ENCODE peak calls at places on chromosomes 4 and X, in six cellular contexts. D, O, N, R, I and Q are unnamed samples.
A peak's percentile ranks its signal among the peaks of the same experiment; 100 is the strongest.

GRCh38 chr4:105050896-105051295 is 95.8 kb upstream of the TET2 start:
- DNase-seq in D (no peak), O (no peak), N (no peak), R (no peak), I (no peak), Q (no peak)

GRCh38 chrX:106949366-106949765 is 29.2 kb downstream of the CLDN2 start:
- DNase-seq in D (no peak), O (no peak), N (no peak), R (no peak), I (no peak), Q (no peak)

GRCh38 chr4:24850669-24851068 is 55.3 kb downstream of the SOD3 start:
- DNase-seq in D (no peak), O (no peak), N (no peak), R (peak; percentile 81), I (no peak), Q (peak; percentile 70)

GRCh38 chr4:2069986-2070385 is 10.9 kb downstream of the NAT8L start:
- DNase-seq in D (no peak), O (no peak), N (no peak), R (peak; percentile 60), I (no peak), Q (no peak)

GRCh38 chr4:123945301-123945700 is 548.7 kb downstream of the SPRY1 start:
- DNase-seq in D (no peak), O (no peak), N (no peak), R (no peak), I (no peak), Q (no peak)

GRCh38 chr4:83011779-83012630 is 1.4 kb upstream of the LIN54 start:
- DNase-seq in D (peak; percentile 61), O (no peak), N (peak; percentile 42), R (peak; percentile 70), I (peak; percentile 27), Q (peak; percentile 81)

GRCh38 chr4:152458801-152459302 is 77.0 kb downstream of the FBXW7 start:
- DNase-seq in D (no peak), O (peak; percentile 4), N (no peak), R (no peak), I (no peak), Q (no peak)

GRCh38 chr4:110620352-110621327 is 2.2 kb downstream of the PITX2 start:
- DNase-seq in D (peak; percentile 72), O (no peak), N (no peak), R (no peak), I (no peak), Q (peak; percentile 74)

GRCh38 chrX:24846551-24847170 is 152.9 kb downstream of the POLA1 start:
- DNase-seq in D (no peak), O (no peak), N (no peak), R (no peak), I (no peak), Q (no peak)

GRCh38 chr4:186840771-186841301 is 117.2 kb upstream of the FAT1 start:
- DNase-seq in D (no peak), O (no peak), N (peak; percentile 38), R (peak; percentile 70), I (no peak), Q (peak; percentile 76)

GRCh38 chr4:97646997-97647396 is 496.3 kb downstream of the STPG2 start:
- DNase-seq in D (no peak), O (no peak), N (no peak), R (no peak), I (no peak), Q (no peak)

GRCh38 chr4:109315341-109315740 is 12.9 kb upstream of the COL25A1 start:
- DNase-seq in D (no peak), O (no peak), N (no peak), R (no peak), I (no peak), Q (no peak)

GRCh38 chr4:67725132-67725531 is 24.2 kb upstream of the UBA6 start:
- DNase-seq in D (no peak), O (no peak), N (no peak), R (no peak), I (peak; percentile 35), Q (no peak)

GRCh38 chrX:40945366-40945713 is 139.9 kb upstream of the USP9X start:
- DNase-seq in D (peak; percentile 67), O (no peak), N (peak; percentile 37), R (peak; percentile 65), I (peak; percentile 27), Q (no peak)

GRCh38 chr4:145043306-145043705 is 54.7 kb downstream of the ANAPC10 start:
- DNase-seq in D (no peak), O (no peak), N (no peak), R (no peak), I (no peak), Q (no peak)

GRCh38 chr4:69787879-69788278 is 27.5 kb upstream of the SULT1B1 start:
- DNase-seq in D (no peak), O (no peak), N (no peak), R (no peak), I (no peak), Q (no peak)

GRCh38 chr4:78692815-78693156 is 83.4 kb upstream of the BMP2K start:
- DNase-seq in D (no peak), O (no peak), N (no peak), R (no peak), I (no peak), Q (no peak)

DNA sequence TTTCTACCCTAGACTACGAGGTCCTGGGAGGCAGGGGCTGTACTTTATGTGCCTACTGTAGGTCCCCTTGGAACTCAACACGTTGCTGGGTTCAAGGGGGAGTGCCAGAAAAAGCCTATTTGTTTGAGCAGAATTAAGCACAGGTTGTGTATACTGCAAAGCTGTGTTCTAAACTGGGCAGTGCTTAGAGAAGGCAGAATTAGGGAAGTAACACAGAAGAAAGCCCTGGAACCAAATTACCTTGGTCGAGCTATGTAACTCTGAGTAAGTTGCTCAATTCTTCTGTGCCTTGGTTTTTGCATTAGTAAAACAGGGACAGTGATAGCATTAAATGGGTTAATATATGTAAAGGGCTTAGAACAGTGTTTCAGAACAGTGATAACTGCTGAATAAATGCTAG is 245.0 kb upstream of the SFRP2 start:
- DNase-seq in D (no peak), O (no peak), N (no peak), R (no peak), I (no peak), Q (no peak)
- H3K27ac ChIP-seq in D (no peak overlapping the region), O (no peak overlapping the region), N (no peak overlapping the region), R (no peak overlapping the region), I (no peak overlapping the region), Q (no peak overlapping the region)

DNA sequence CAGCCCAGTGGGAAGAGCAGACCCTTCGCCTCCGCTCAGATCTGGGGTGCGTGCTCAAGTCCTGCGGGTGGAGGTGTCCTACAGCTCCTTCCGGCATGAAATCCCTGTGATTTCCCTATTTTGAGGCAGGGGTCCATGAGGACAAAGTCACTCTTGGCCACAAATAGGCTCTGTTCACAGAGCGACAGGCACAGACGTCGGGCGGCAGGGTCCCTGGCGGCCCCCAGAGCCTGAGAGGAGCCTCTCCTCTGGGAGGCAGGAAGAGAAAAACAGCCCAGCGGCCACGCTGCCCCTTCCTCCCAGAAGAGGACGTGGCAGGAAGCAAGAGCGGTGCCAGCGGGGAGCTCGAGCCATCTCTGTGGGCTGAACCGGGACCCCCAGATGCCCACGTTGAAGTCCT is 38.7 kb downstream of the ABLIM2 start:
- DNase-seq in D (no peak), O (no peak), N (no peak), R (no peak), I (no peak), Q (no peak)
- H3K4me1 ChIP-seq in D (no peaks in the 10 kb centered on the region), O (peaks cover 10% of the 10 kb centered on the region), N (no peaks in the 10 kb centered on the region), R (no peaks in the 10 kb centered on the region), I (no peaks in the 10 kb centered on the region), Q (no peaks in the 10 kb centered on the region)

DNA sequence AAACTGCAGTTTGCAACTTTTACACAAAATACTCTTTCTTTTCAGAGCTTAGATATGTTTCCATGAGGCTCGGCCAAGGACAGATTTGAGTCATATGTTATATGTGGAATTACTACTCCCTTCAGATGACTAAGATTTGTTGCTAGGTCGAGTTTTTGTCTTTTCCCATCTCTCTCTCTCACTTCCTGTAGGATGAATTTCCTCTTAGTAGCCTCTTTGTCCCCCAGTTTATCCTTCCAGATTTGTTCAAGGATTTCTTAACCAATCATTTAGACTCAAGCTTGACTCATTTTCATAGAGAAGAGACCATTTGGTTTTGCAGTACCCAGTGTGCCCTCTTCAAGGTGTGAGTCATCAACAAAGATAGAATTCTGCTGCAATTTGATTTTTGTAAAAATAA is 209.2 kb downstream of the GLUD2 start:
- DNase-seq in D (no peak), O (no peak), N (no peak), R (no peak), I (no peak), Q (no peak)
- H3K4me3 ChIP-seq in D (no peak overlapping the region), O (no peak overlapping the region), N (no peak overlapping the region), R (no peak overlapping the region), I (no peak overlapping the region), Q (no peak overlapping the region)

DNA sequence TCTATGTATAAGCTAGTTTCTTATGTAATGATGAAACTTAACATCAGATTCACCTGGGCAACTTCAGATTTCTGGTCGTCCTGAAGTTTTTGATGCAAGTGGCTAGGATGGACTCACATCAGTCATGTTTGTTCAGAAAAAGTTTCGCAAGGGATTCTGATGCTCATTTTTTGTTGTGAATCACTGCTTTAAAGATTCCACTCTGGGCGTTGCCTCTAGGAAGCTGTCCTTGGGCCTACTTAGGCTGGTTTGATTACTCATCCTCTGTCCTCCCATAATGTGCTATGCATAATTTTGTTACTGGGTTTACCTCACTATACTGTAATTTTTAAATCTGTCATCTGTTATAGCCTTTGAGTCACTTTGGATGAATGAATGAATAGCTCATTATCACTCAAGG is 30.8 kb downstream of the HERC3 start:
- DNase-seq in D (no peak), O (no peak), N (no peak), R (no peak), I (no peak), Q (no peak)
- H3K27ac ChIP-seq in D (no peak overlapping the region), O (no peak overlapping the region), N (no peak overlapping the region), R (no peak overlapping the region), I (no peak overlapping the region), Q (no peak overlapping the region)

DNA sequence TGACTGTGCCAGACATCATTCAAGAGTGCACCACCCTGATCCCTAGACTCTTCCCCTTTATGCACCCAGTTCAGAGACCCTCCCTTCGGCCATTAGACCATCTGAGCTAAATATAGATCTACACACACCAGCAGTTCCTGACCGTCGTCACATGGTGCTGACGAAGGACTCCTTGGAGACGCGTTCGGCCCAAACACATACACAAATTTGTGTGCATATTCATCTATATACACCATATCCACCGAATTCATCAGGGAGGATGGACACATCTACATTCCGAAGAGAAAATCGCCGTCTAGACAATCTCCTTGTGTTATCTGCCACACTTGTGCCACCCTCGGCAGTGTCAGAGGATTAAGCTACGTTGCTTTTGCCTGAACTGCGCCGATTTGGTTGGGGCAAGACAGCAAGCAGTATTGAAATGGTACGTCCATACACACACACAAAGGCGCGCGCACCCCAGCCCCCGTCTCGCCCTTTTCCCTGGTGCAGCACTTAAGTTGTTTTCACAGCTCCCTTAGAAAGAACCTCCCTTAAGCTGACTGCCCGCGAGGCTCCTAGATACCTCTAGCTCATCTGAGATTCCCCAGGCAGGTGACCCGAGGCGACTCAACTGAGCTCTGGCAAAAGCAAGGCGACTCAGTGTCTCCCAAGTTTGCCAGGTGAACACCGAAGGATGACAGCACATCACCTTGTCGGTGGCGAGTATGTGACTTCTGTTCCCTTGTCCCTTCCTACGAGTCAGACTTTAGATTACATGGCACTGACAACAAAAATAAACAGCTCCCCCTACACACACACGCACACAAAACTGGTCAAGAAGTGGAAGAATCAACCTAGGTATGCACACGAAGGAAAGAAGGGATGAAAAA is 1.0 kb downstream of the RASGEF1B start:
- DNase-seq in D (peak; percentile 81), O (peak; percentile 39), N (no peak), R (peak; percentile 72), I (peak; percentile 37), Q (peak; percentile 79)
- H3K4me1 ChIP-seq in D (peaks cover 16% of the 10 kb centered on the region), O (peaks cover 24% of the 10 kb centered on the region), N (peaks cover 19% of the 10 kb centered on the region), R (peaks cover 33% of the 10 kb centered on the region), I (peaks cover 20% of the 10 kb centered on the region), Q (no peaks in the 10 kb centered on the region)

DNA sequence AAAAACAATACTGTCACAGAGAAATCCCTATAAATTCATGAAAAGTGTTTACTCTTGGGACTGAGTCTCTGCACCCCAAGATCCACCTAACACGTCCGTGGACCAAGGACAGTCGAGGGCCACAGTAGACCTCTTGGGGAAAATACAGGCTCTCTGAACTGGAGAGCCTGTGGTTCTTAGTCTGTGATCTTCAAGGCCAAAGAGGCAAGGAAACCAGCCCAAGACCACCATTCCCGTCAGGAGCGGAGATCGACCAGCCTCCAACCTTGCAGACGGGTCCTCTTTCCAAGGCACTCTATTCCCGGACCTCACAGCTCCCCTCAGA is 1.6 kb upstream of the APBB2 start:
- DNase-seq in D (no peak), O (no peak), N (no peak), R (no peak), I (no peak), Q (no peak)
- H3K4me3 ChIP-seq in D (peak overlapping the region; percentile 37), O (peak overlapping the region; percentile 32), N (no peak overlapping the region), R (peak overlapping the region; percentile 61), I (peak overlapping the region; percentile 55), Q (no peak overlapping the region)